ENCODE peak calls at places on chromosomes 13 and 19, in four cellular contexts. C, H, O and Y are unnamed samples.

GRCh38 chr19:7575426-7576040 is 20.1 kb upstream of the CAMSAP3 start:
- DNase-seq in C (no peak), H (no peak), O (peak), Y (peak)

GRCh38 chr13:89029062-89029461 is 1357.9 kb downstream of the SLITRK5 start:
- DNase-seq in C (peak), O (no peak), H (no peak), Y (no peak)

GRCh38 chr13:77353980-77354379 is 27.1 kb upstream of the MYCBP2 start:
- DNase-seq in O (no peak), H (no peak), C (no peak), Y (no peak)

GRCh38 chr13:42561752-42562467 is 12.0 kb upstream of the TNFSF11 start:
- DNase-seq in C (no peak), O (no peak), H (no peak), Y (no peak)

GRCh38 chr13:23763328-23763727 is 125.9 kb downstream of the MIPEP start:
- DNase-seq in C (no peak), O (no peak), H (no peak), Y (no peak)

GRCh38 chr13:113810640-113811039 is 51.6 kb downstream of the TMEM255B start:
- DNase-seq in O (no peak), H (no peak), C (no peak), Y (no peak)

GRCh38 chr19:5001547-5002131 is 32.7 kb downstream of the KDM4B start:
- DNase-seq in O (peak), C (peak), H (no peak), Y (peak)

GRCh38 chr19:42311612-42312160 is 1.4 kb upstream of the TMEM145 start:
- DNase-seq in H (no peak), C (no peak), O (peak), Y (no peak)

GRCh38 chr19:1747285-1748114 is 5.8 kb upstream of the ONECUT3 start:
- DNase-seq in H (no peak), C (peak), O (peak), Y (peak)

GRCh38 chr13:101152184-101152583 is 264.1 kb downstream of the NALCN start:
- DNase-seq in O (no peak), H (no peak), C (no peak), Y (no peak)

GRCh38 chr13:79491715-79492114 is 10.8 kb downstream of the NDFIP2 start:
- DNase-seq in C (peak), O (peak), H (no peak), Y (peak)

GRCh38 chr19:46759817-46760333 is 13.6 kb upstream of the STRN4 start:
- DNase-seq in C (peak), O (peak), H (no peak), Y (peak)

GRCh38 chr19:35013047-35013819 is 13.1 kb downstream of the GRAMD1A start:
- DNase-seq in C (peak), O (peak), H (peak), Y (peak)

GRCh38 chr13:34256236-34256635 is 438.3 kb downstream of the RFC3 start:
- DNase-seq in O (no peak), C (no peak), H (no peak), Y (no peak)

GRCh38 chr13:42762917-42763316 is 18.5 kb upstream of the FAM216B start:
- DNase-seq in O (peak), C (peak), H (no peak), Y (peak)

GRCh38 chr13:53694814-53695533 is 666.4 kb downstream of the OLFM4 start:
- DNase-seq in C (no peak), H (no peak), O (no peak), Y (no peak)

GRCh38 chr19:53158119-53158656 is 665 bp downstream of the ZNF347 start:
- DNase-seq in H (peak), C (peak), O (peak), Y (peak)

GRCh38 chr19:51357952-51358351 is 8.2 kb downstream of the ETFB start:
- DNase-seq in O (no peak), H (no peak), C (no peak), Y (no peak)

GRCh38 chr13:71149498-71150363 is 717.3 kb downstream of the DACH1 start:
- DNase-seq in O (no peak), H (no peak), C (no peak), Y (no peak)

GRCh38 chr19:8515317-8515716 is 1.4 kb upstream of the ZNF414 start:
- DNase-seq in O (no peak), H (no peak), C (no peak), Y (peak)

GRCh38 chr19:44903602-44904425 is 1.8 kb upstream of the APOE start:
- DNase-seq in O (peak), H (peak), C (no peak), Y (peak)

GRCh38 chr13:103539265-103539664 is 473.0 kb upstream of the SLC10A2 start:
- DNase-seq in C (no peak), O (no peak), H (no peak), Y (no peak)

GRCh38 chr13:98557934-98558630 is 18.8 kb downstream of the STK24 start:
- DNase-seq in O (peak), H (no peak), C (peak), Y (peak)

GRCh38 chr13:30866692-30867669 is 39.1 kb upstream of the MEDAG start:
- DNase-seq in O (no peak), H (peak), C (no peak), Y (no peak)

GRCh38 chr19:49016067-49016839 is 638 bp downstream of the LHB start:
- DNase-seq in C (no peak), O (no peak), H (no peak), Y (no peak)

GRCh38 chr19:34051255-34051654 is 121.0 kb upstream of the LSM14A start:
- DNase-seq in H (no peak), C (no peak), O (no peak), Y (no peak)

GRCh38 chr19:8212212-8212611 is 3.0 kb downstream of the CERS4 start:
- DNase-seq in O (no peak), H (no peak), C (no peak), Y (no peak)

GRCh38 chr19:13215572-13216380 is 65.6 kb downstream of the IER2 start:
- DNase-seq in O (no peak), H (no peak), C (peak), Y (no peak)

GRCh38 chr13:110126391-110126961 is 180.5 kb downstream of the COL4A1 start:
- DNase-seq in O (peak), H (peak), C (peak), Y (peak)

GRCh38 chr19:33473644-33474305 is 47.8 kb downstream of the PEPD start:
- DNase-seq in O (no peak), H (no peak), C (peak), Y (peak)

GRCh38 chr13:44768233-44768632 is 192.1 kb upstream of the TSC22D1 start:
- DNase-seq in C (no peak), H (no peak), O (no peak), Y (no peak)

GRCh38 chr13:71054358-71054757 is 812.6 kb downstream of the DACH1 start:
- DNase-seq in O (no peak), H (no peak), C (no peak), Y (no peak)

GRCh38 chr13:49098771-49099512 is 121.2 kb upstream of the MLNR start:
- DNase-seq in C (no peak), O (peak), H (no peak), Y (peak)
- TF ChIP-seq CTCF in C (peak), O (peak), H (no peak), Y (peak)

GRCh38 chr13:46050771-46051170 is 1.8 kb downstream of the ZC3H13 start:
- DNase-seq in O (no peak), C (no peak), H (no peak), Y (no peak)
- H3K4me3 ChIP-seq in O (no peak), C (peak), H (no peak), Y (no peak)

GRCh38 chr13:112325941-112326645 is 50.1 kb upstream of the SPACA7 start:
- DNase-seq in C (no peak), H (no peak), O (no peak), Y (no peak)
- TF ChIP-seq CTCF in C (no peak), H (no peak), O (no peak), Y (no peak)

DNA sequence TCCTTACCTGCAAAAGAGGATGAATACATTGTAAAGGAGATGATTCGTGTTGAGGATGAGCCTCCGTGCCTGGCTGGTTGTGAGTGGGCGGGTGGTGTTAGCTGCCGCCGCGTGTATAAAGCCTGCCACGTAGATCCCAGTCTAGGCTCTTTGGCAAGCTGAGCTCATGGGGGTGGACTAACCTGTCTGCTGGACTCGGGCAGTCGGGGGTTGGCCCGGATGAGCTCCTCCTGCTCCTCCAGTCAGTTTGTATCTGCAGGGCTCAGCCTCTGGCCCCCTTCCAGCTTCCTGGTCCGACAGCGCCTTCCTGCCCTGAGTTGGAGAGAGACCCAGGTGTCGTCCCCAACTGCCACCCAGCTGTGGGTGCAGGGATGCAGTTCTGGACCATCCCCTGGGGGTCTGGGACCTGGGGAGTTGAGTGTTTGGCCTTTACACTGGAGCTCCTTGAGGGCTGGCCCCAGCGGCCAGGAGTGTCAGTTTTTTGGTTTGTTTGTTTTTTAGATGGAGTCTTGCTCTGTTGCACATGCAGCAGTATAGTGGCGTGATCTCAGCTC is 20.9 kb downstream of the TECR start:
- DNase-seq in C (no peak), O (peak), H (no peak), Y (peak)
- H3K4me3 ChIP-seq in C (no peak), O (no peak), H (no peak), Y (no peak)

GRCh38 chr13:95698047-95698749 is 21.3 kb downstream of the DNAJC3 start:
- DNase-seq in O (peak), H (no peak), C (no peak), Y (peak)
- TF ChIP-seq CTCF in O (peak), H (no peak), C (peak), Y (peak)

DNA sequence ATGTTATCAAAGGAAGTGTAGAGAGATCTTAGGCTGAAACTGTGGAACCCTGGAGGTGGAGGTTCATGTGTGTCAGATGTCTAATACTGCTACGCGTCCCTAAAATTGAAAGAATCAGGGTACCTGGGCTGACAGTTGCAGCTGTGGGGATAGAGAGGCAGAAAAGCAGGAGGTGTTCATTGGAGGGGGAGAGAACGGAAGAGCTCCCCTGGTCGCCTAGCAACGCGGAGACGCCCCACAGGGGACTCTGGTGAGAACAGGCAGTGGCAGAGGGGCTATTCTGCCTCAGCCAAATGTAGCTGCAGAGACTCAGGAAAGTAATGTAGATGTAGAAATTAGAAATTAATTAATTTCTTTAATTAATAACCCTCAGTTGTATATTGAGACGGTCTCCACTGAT is 10.1 kb upstream of the ZNF835 start:
- DNase-seq in H (no peak), C (no peak), O (no peak), Y (no peak)
- H3K4me3 ChIP-seq in H (no peak), C (no peak), O (no peak), Y (no peak)

GRCh38 chr19:6018786-6019185 is 40.8 kb upstream of the RANBP3 start:
- DNase-seq in O (no peak), C (no peak), H (no peak), Y (no peak)
- TF ChIP-seq CTCF in O (no peak), C (no peak), H (no peak), Y (peak)